ENCODE peak calls at places on chromosomes 2 and 18, in seven cellular contexts. M is lower lobe of right lung, T is choroid plexus epithelial cell, G is tibial nerve, L is stomach, R is BE2C, E is thoracic aorta. W is an unnamed sample.

GRCh38 chr2:38533757-38534545 is 68.8 kb downstream of the HNRNPLL start:
- DNase-seq in M (no peak), T (no peak), G (no peak), L (no peak), R (no peak), E (no peak), W (no peak)

GRCh38 chr2:10260130-10260529 is 42.6 kb upstream of the HPCAL1 start:
- DNase-seq in M (peak; percentile 24), T (no peak), G (no peak), L (no peak), R (no peak), E (no peak), W (no peak)

GRCh38 chr18:2883137-2883671 is 36.4 kb downstream of the EMILIN2 start:
- DNase-seq in M (no peak), T (no peak), G (no peak), L (no peak), R (no peak), E (no peak), W (no peak)

GRCh38 chr2:109157563-109158105 is 28.6 kb downstream of the SH3RF3 start:
- DNase-seq in M (no peak), T (no peak), G (no peak), L (no peak), R (no peak), E (no peak), W (no peak)

GRCh38 chr2:37526323-37526722 is 145.1 kb downstream of the CDC42EP3 start:
- DNase-seq in M (no peak), T (no peak), G (no peak), L (no peak), R (peak; percentile 25), E (no peak), W (no peak)

GRCh38 chr2:238271061-238271554 is 17.3 kb downstream of the PER2 start:
- DNase-seq in M (peak; percentile 34), T (no peak), G (no peak), L (peak; percentile 58), R (no peak), E (no peak), W (no peak)

GRCh38 chr2:152646264-152646663 is 71.0 kb downstream of the PRPF40A start:
- DNase-seq in M (no peak), T (no peak), G (no peak), L (no peak), R (no peak), E (no peak), W (no peak)

GRCh38 chr2:81658227-81658626 is 1353.7 kb upstream of the LRRTM1 start:
- DNase-seq in M (no peak), T (no peak), G (no peak), L (no peak), R (no peak), E (no peak), W (no peak)

GRCh38 chr2:240463866-240464481 is 28.5 kb downstream of the GPC1 start:
- DNase-seq in M (no peak), T (no peak), G (peak; percentile 11), L (peak; percentile 21), R (no peak), E (peak; percentile 1), W (no peak)

DNA sequence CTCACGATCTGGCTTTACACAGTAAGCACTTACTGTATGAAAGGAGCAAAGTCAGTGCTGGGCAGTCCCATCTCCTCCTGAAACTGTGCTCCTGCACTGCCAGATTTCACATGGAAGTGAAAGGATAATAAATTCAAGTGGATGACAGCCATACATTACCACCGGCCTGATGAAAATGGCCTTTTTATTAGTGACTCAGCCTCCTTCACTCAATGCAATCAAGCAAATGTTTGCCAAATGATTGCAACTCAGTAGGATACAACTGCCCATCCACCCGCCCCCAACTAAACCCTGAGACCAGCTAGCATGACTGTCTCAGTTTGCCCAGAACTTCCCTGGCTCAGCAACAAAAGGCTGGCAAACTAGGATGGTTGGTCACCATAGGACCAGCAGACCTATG is 77.1 kb downstream of the MYO5B start:
- DNase-seq in M (no peak), T (no peak), G (no peak), L (no peak), R (no peak), E (no peak), W (no peak)
- H3K4me3 ChIP-seq in M (no peak overlapping the region), T (no peak overlapping the region), G (no peak overlapping the region), L (no peak overlapping the region), R (no peak overlapping the region), E (no peak overlapping the region), W (no peak overlapping the region)

DNA sequence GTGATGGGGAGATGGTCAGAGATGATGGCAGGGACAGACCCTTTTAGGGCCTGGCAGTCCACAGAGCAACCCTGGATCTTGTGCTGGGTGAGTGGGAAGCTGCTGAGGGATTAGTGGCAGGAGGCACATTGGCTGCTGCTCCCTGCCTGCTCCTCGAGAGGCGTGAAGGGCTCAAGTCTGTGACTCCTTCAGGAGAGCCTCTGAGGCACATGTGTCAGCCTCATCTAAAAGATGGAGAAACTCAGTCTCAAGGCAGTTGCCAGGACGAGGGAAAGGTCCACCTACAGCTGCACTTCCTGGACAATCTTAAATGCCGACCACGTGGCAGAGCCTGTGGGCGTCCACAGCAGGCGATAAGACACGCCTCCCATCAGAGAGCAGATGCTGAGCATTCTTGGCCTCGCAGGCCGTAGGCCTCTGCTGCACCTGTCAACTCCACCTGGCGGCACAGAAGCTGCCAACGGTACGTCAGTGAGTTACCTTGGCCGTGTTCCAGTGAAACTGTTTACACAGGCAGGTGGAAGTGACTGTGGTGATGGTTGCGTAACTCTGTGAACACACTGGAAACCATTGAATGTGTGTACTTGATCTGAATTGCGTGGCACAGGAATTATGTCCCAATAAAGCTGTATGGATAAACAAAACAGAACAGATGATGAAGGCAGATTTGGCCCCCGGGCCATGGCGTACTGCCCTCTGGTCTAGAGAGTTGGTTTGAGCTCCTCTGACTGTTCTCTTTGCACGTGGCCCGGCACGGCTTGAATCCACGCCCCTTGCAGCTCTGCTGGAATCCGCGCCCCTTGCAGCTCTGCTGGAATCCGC is 114.4 kb downstream of the RNF144A start:
- DNase-seq in M (peak; percentile 91), T (peak; percentile 92), G (no peak), L (peak; percentile 95), R (no peak), E (no peak), W (no peak)
- TF ChIP-seq CTCF in M (no peak), T (no peak), G (no peak), L (peak; percentile 5), R (no peak), E (no peak), W (no peak)

GRCh38 chr2:233203060-233203459 is 48.4 kb upstream of the ATG16L1 start:
- DNase-seq in M (no peak), T (no peak), G (no peak), L (no peak), R (no peak), E (no peak), W (no peak)

GRCh38 chr2:233204286-233204936 is 47.1 kb upstream of the ATG16L1 start:
- DNase-seq in M (no peak), T (no peak), G (no peak), L (no peak), R (no peak), E (no peak), W (no peak)

GRCh38 chr2:233199870-233200269 is 51.6 kb upstream of the ATG16L1 start:
- DNase-seq in M (no peak), T (no peak), G (no peak), L (no peak), R (no peak), E (no peak), W (no peak)

GRCh38 chr2:233201271-233202013 is 50.0 kb upstream of the ATG16L1 start:
- DNase-seq in M (no peak), T (no peak), G (no peak), L (no peak), R (no peak), E (no peak), W (no peak)

DNA sequence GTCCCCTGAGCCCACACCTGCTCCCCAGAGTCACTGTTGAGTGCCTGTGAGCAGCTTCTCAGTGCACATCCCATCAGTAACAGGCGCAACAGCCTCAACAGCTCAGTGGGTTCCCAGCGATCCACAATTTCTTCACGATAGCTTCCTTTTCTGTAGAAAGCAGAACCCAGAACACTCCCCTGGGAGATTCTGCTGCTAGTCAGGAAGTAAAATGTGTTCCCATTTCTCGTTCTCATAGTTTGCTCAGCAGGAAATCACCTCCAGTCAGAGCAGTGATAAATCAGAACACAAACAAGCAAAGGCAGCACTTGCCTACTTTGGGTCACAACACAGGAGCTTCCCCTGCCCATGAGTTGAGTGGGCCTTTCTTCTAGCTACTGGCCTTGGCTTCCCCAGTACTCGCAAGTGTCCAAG is 48.9 kb upstream of the ATG16L1 start:
- DNase-seq in M (no peak), T (peak; percentile 18), G (no peak), L (no peak), R (no peak), E (no peak), W (no peak)
- H3K4me3 ChIP-seq in M (no peak overlapping the region), T (no peak overlapping the region), G (no peak overlapping the region), L (no peak overlapping the region), R (no peak overlapping the region), E (no peak overlapping the region), W (no peak overlapping the region)

DNA sequence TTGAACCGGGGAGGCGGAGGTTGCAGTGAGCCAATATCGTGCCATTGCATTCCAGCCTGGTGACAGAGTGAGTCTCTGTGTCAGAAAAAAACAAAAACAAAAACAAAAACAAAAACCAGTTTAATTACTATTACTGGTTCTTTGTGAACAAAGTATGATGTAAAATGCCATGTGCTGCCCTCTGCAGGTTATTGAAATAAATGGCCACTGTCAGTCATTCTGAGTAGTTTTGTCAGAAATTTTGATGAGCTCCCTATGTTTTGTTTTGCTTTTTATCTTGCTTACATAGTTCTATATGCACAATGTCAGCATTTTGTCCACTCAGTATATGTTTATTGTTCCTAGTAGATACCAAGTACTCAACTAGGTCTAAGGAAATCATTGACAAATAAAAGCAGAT is 423.6 kb upstream of the CHST9 start:
- DNase-seq in M (no peak), T (peak; percentile 33), G (no peak), L (no peak), R (no peak), E (no peak), W (no peak)
- TF ChIP-seq CTCF in M (peak; percentile 24), T (peak; percentile 64), G (no peak), L (no peak), R (peak; percentile 45), E (no peak), W (peak; percentile 32)

DNA sequence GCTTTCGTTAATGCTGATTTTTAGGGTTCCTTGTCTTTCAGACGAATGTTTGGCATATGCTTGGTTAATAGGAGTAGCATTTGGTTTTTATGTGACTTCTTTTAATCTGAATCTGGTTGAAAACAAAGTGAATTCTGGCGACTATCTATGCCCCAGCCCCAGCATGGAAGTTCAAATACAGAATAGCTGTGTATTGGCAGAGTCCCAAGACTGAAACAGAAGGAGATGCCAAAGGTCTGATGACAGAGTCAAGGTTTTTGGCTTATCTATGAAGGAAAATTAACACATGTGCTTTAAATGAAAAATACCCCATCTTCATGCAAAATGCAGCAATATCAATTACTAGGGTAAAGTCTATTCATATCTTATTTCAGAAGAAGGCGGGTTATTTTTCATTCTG is 734.8 kb upstream of the NXPH2 start:
- DNase-seq in M (no peak), T (no peak), G (no peak), L (no peak), R (no peak), E (no peak), W (no peak)
- H3K4me3 ChIP-seq in M (no peak overlapping the region), T (no peak overlapping the region), G (no peak overlapping the region), L (no peak overlapping the region), R (no peak overlapping the region), E (no peak overlapping the region), W (no peak overlapping the region)

W was measured in astrocyte of the cerebellum.